ENCODE peak calls at places on chromosomes 1 and 21, in five cellular contexts. U, B, T, F and Q are unnamed samples.

GRCh38 chr1:87131809-87132663 is 196.6 kb upstream of the LMO4 start:
- DNase-seq in F (peak; percentile 48), U (peak; percentile 94), T (peak; percentile 25), B (peak; percentile 78), Q (peak; percentile 59)

GRCh38 chr1:32240140-32240951 is 6.7 kb upstream of the FAM167B start:
- DNase-seq in F (no peak), T (no peak), B (peak; percentile 81), U (peak; percentile 86), Q (no peak)

GRCh38 chr1:31483012-31483946 is 70.3 kb downstream of the SERINC2 start:
- DNase-seq in F (peak; percentile 95), T (peak; percentile 95), U (peak; percentile 79), B (peak; percentile 86), Q (peak; percentile 28)

GRCh38 chr1:110481968-110482623 is 31.1 kb downstream of the PROK1 start:
- DNase-seq in B (no peak), F (no peak), T (no peak), U (no peak), Q (no peak)

GRCh38 chr1:66445492-66446181 is 88.3 kb upstream of the SGIP1 start:
- DNase-seq in F (no peak), T (no peak), U (no peak), B (no peak), Q (no peak)

GRCh38 chr1:23951646-23952095 is 8.0 kb upstream of the PNRC2 start:
- DNase-seq in F (peak; percentile 94), U (peak; percentile 81), B (peak; percentile 98), T (peak; percentile 97), Q (peak; percentile 43)

GRCh38 chr1:62784509-62785365 is 805 bp downstream of the ATG4C start:
- DNase-seq in T (peak; percentile 5), U (peak; percentile 39), B (no peak), F (no peak), Q (no peak)

GRCh38 chr21:16455978-16456377 is 726.2 kb downstream of the USP25 start:
- DNase-seq in T (no peak), F (no peak), B (no peak), U (peak; percentile 4), Q (peak; percentile 82)

GRCh38 chr1:78145105-78145580 is 99.4 kb downstream of the GIPC2 start:
- DNase-seq in U (peak; percentile 72), F (peak; percentile 57), B (peak; percentile 80), T (peak; percentile 21), Q (peak; percentile 62)

GRCh38 chr1:150150511-150151021 is 850 bp downstream of the PLEKHO1 start:
- DNase-seq in T (no peak), F (no peak), U (peak; percentile 54), B (peak; percentile 41), Q (no peak)

GRCh38 chr1:174157157-174157806 is 2.0 kb upstream of the RABGAP1L start:
- DNase-seq in U (no peak), T (no peak), F (no peak), B (no peak), Q (peak; percentile 16)

GRCh38 chr1:204213668-204214662 is at the start of gene GOLT1A:
- DNase-seq in T (peak; percentile 39), F (peak; percentile 43), U (peak; percentile 81), B (peak; percentile 84), Q (peak; percentile 71)